ENCODE peak calls at places on chromosomes 7 and 10, in five cellular contexts. N is PC-3, E is GM23248, R is HCT116, L is MM.1S. P is an unnamed sample.

GRCh38 chr7:130884437-130885417 is 150.7 kb upstream of the KLF14 start:
- DNase-seq in N (peak), E (peak), R (no peak), L (no peak), P (no peak)

GRCh38 chr7:129801882-129802281 is 150.9 kb downstream of the UBE2H start:
- DNase-seq in N (no peak), E (no peak), R (no peak), L (peak), P (no peak)

GRCh38 chr10:129793479-129793878 is 170.6 kb downstream of the EBF3 start:
- DNase-seq in N (no peak), E (no peak), R (no peak), L (no peak), P (no peak)

GRCh38 chr7:32347244-32347828 is 142.8 kb downstream of the LSM5 start:
- DNase-seq in N (peak), E (peak), R (peak), L (no peak), P (peak)

GRCh38 chr7:109836016-109836415 is 1254.9 kb upstream of the LRRN3 start:
- DNase-seq in N (no peak), E (no peak), R (no peak), L (no peak), P (no peak)

GRCh38 chr10:7410306-7410799 is 481 bp downstream of the SFMBT2 start:
- DNase-seq in N (no peak), E (peak), R (no peak), L (peak), P (peak)

GRCh38 chr10:119466655-119467054 is 75.9 kb downstream of the RGS10 start:
- DNase-seq in N (peak), E (no peak), R (no peak), L (no peak), P (no peak)

GRCh38 chr7:17401806-17402627 is 103.6 kb downstream of the AHR start:
- DNase-seq in N (no peak), E (no peak), R (no peak), L (no peak), P (no peak)

GRCh38 chr10:71075759-71076472 is 136.5 kb upstream of the UNC5B start:
- DNase-seq in N (no peak), E (no peak), R (no peak), L (no peak), P (no peak)

DNA sequence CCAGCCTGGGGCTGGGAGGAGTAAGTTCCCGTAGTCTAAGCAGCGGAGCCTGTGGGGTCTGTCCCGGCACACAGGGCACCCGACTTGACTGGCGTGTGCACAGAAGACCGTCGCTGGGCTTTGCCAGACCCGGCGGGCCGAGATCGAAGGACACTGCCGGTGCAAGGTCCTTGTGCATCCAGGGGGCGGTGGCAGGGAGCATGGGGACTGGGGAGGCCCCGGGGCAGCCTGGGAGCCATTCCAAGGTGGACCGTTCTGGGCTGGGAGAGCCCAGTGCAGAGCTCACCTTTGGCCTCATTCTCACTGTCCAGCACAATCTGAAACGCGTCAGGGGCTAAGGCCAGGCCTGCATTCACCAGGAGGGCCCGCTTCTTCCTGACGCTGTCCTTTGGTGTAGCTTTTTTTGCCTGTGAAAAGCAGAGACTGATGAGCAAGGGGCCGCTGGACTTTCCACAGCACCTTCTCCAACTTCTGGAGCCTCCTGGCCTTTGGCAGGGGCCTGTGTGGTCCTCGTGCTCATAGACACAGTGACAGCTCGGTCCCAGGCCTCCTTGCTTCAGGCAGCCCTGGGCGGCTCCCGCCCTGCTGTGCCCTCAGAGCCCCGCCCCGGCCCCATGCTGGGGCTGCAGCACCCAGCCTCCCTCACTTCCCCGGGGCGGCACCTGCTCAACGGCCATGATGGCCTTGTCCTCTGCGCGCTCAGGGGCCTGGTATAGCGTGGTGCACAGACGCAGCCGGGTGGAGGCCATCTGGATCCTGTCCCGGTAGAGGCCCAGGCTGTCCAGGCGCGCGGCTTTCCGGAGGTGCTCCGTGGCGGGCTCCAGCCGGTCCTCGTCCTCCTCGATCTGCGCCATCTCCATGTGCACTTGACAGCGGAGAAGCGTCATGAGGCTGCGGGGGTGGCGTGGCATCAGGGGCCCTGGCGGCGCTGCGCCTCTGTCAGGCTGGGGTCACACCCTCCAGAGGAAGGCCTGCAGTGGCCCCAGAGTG is 20.3 kb downstream of the CFAP46 start:
- DNase-seq in N (no peak), E (no peak), R (no peak), L (no peak), P (no peak)
- H3K9ac ChIP-seq in N (no peak), E (no peak), R (no peak), L (no peak), P (no peak)

DNA sequence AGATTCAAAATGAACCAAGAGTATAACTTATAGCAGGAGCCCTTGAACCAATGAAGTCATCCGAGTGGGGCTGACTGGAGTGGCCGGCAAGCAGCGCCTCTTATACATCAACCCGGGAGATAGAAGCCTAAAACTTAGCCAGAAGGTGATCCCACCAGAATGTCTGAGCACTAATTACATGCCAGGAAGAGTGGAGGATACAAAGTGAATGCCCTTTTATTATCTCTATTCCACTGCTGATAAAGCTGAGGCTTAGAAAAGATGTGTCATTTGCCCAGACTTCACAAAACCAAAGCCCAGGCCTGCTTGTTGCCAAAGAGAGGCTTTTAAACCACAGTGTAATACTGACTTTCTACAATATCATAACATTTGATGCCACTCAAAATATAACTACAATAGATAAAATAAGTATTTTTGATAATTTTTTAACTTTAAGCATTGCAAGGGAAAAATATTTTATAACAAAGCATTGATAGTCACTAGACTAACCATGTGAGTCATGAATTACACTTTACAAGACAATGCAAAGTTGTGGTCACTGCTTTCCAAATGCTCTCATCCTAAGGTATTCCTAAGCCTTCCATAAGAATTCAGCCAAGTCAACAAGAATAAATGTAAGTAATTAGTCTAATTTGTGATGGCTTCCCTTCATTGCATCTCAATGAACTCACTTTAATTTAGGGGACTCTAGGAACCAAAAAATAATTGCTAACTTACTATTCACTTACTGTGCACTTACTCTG is 58.6 kb upstream of the ARID5B start:
- DNase-seq in N (peak), E (peak), R (no peak), L (no peak), P (no peak)
- TF ChIP-seq EZH2phosphoT487 in N (no peak), E (no peak), R (no peak), L (no peak), P (no peak)

DNA sequence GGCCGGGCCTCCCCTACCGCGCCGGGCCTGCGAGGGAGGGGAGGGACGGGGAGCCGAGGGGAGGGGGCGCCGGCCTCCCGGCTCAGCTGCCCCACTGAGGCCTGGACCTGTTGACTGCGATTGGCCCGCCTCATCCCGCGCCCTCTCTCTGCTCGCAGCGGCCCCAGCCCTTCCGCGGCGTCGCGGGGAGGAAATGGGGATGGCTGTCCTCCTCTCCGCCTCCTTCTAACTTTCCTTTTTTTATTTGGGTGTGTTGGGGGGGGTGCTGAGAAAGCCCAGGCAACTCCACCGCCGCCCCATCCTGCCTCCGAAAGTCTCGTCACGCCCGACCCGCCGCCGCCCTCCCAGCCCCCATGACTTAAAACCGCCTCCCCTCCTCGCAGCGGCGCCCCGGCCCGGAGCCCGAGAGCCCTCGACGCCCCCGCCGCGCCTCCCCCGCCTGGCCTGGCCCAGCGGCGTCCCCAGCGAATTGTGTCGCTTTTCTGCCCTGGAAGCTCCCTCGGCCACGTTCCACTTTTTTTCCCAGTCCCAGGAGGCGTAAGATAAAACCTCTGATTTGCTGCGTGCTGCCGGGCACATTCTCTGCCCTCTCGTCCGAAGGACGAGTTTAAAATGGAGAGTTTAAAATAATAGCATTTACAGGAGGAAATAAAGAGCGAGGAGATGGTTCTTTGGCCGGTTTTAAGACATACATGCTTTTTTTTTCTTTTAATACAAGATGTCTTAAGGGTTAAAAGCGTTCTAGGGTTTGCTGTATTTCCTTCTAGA is 886 bp upstream of the SKIDA1 start:
- DNase-seq in N (peak), E (peak), R (no peak), L (peak), P (peak)
- TF ChIP-seq EZH2 in N (no peak), E (no peak), R (no peak), L (no peak), P (no peak)

DNA sequence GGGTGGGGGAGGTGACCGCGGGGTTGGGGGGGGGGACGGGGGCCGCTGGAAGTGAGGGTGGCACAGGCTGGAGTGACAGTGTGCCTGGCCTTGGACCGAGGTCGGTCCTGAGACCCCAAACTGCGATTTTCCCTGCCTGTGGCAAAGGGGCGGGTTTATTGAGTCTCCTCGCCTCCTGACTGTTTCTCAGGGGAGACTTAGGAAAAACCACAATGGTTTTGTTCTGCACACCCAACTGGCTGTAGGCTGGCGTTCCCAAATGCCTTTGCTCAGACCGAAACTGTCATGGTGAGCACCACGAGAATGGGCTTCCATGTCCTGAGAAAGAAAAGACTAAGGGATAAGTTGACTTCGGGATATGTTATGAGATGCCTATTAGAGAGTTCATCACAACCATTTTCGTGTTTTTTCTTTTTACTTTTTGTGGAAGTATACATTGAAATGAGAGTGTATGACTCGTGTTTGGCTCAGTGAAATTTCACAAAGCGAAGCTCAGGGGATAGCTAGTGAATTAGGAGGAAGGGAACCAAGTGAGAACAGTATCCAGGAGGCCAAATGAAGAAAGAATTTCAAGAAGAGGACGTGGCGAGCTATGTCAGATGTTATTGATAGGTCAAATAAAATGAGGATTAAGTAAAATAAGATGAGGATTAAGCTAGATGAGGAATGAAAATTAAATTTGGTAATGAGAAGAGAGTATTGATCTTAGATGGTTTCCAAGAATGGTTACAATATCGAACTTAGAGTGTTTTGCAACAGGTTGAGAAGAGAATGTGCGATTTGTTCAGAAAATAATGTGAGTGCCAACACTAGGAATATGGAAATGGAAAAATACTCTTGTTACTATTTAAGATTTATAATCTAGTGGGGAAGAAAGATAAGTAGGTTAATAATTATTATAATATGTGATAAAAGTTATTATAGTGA is 918 bp downstream of the NET1 start:
- DNase-seq in N (peak), E (peak), R (no peak), L (no peak), P (peak)
- H3K9ac ChIP-seq in N (peak), E (peak), R (peak), L (peak), P (peak)

GRCh38 chr7:158365332-158365731 is 222.3 kb downstream of the PTPRN2 start:
- DNase-seq in N (no peak), E (no peak), R (no peak), L (no peak), P (no peak)

GRCh38 chr7:158368449-158368848 is 219.2 kb downstream of the PTPRN2 start:
- DNase-seq in N (no peak), E (no peak), R (no peak), L (no peak), P (no peak)

GRCh38 chr7:158367634-158367982 is 220.0 kb downstream of the PTPRN2 start:
- DNase-seq in N (no peak), E (no peak), R (no peak), L (no peak), P (no peak)

GRCh38 chr7:158366346-158366745 is 221.3 kb downstream of the PTPRN2 start:
- DNase-seq in N (no peak), E (no peak), R (no peak), L (no peak), P (peak)

GRCh38 chr7:158366916-158367633 is 220.5 kb downstream of the PTPRN2 start:
- DNase-seq in N (no peak), E (no peak), R (no peak), L (no peak), P (no peak)
- TF ChIP-seq EZH2phosphoT487 in N (no peak), E (no peak), R (no peak), L (no peak), P (no peak)